ENCODE peak calls at places on chromosomes 2 and 18, in seven cellular contexts. T, D, Z, M, A, G and I are unnamed samples.

GRCh38 chr2:240149943-240150784 is 9.7 kb upstream of the OTOS start:
- DNase-seq in T (no peak), D (peak), Z (no peak), M (peak), A (no peak), G (no peak), I (no peak)

GRCh38 chr2:44954902-44955592 is 13.5 kb downstream of the SIX3 start:
- DNase-seq in T (no peak), D (no peak), Z (no peak), M (no peak), A (no peak), G (no peak), I (no peak)

GRCh38 chr2:233853353-233853752 is 982 bp downstream of the HJURP start:
- DNase-seq in T (no peak), D (no peak), Z (no peak), M (peak), A (no peak), G (no peak), I (no peak)

GRCh38 chr2:100139114-100139513 is 3.3 kb downstream of the AFF3 start:
- DNase-seq in T (no peak), D (no peak), Z (no peak), M (no peak), A (no peak), G (no peak), I (no peak)

GRCh38 chr2:168114619-168115018 is 132.8 kb downstream of the STK39 start:
- DNase-seq in T (no peak), D (no peak), Z (peak), M (no peak), A (no peak), G (no peak), I (no peak)

GRCh38 chr2:152694161-152694661 is 23.1 kb downstream of the PRPF40A start:
- DNase-seq in T (no peak), D (peak), Z (no peak), M (peak), A (no peak), G (no peak), I (peak)

GRCh38 chr2:188931361-188931760 is 42.8 kb upstream of the COL3A1 start:
- DNase-seq in T (no peak), D (no peak), Z (no peak), M (no peak), A (no peak), G (no peak), I (no peak)

GRCh38 chr2:215769246-215769645 is 244.1 kb downstream of the MREG start:
- DNase-seq in T (no peak), D (no peak), Z (no peak), M (no peak), A (no peak), G (no peak), I (no peak)

GRCh38 chr2:208040199-208041171 is 15.2 kb upstream of the PLEKHM3 start:
- DNase-seq in T (peak), D (peak), Z (peak), M (peak), A (peak), G (peak), I (peak)

GRCh38 chr2:73986085-73986680 is 1.5 kb downstream of the TET3 start:
- DNase-seq in T (no peak), D (no peak), Z (no peak), M (no peak), A (no peak), G (no peak), I (no peak)

GRCh38 chr18:43533371-43533770 is 256.1 kb upstream of the SYT4 start:
- DNase-seq in T (no peak), D (no peak), Z (no peak), M (no peak), A (no peak), G (no peak), I (no peak)

GRCh38 chr2:112621792-112622527 is 23.8 kb upstream of the SLC20A1 start:
- DNase-seq in T (no peak), D (no peak), Z (peak), M (no peak), A (no peak), G (no peak), I (no peak)

GRCh38 chr2:171541202-171541884 is 19.1 kb downstream of the CYBRD1 start:
- DNase-seq in T (no peak), D (no peak), Z (no peak), M (peak), A (no peak), G (no peak), I (no peak)

GRCh38 chr2:132429351-132429750 is 12.7 kb downstream of the GPR39 start:
- DNase-seq in T (no peak), D (no peak), Z (no peak), M (no peak), A (no peak), G (no peak), I (no peak)
- TF ChIP-seq CTCF in T (no peak), D (no peak), Z (no peak), M (no peak), A (no peak), G (no peak), I (no peak)

GRCh38 chr18:44900627-44901026 is 219.9 kb downstream of the SETBP1 start:
- DNase-seq in T (no peak), D (no peak), Z (no peak), M (no peak), A (no peak), G (no peak), I (no peak)

GRCh38 chr18:44899832-44900231 is 219.1 kb downstream of the SETBP1 start:
- DNase-seq in T (no peak), D (no peak), Z (no peak), M (no peak), A (no peak), G (no peak), I (no peak)

GRCh38 chr18:44898536-44898935 is 217.8 kb downstream of the SETBP1 start:
- DNase-seq in T (no peak), D (no peak), Z (no peak), M (no peak), A (no peak), G (no peak), I (no peak)

GRCh38 chr18:44903327-44903726 is 222.6 kb downstream of the SETBP1 start:
- DNase-seq in T (no peak), D (no peak), Z (no peak), M (no peak), A (no peak), G (no peak), I (no peak)

DNA sequence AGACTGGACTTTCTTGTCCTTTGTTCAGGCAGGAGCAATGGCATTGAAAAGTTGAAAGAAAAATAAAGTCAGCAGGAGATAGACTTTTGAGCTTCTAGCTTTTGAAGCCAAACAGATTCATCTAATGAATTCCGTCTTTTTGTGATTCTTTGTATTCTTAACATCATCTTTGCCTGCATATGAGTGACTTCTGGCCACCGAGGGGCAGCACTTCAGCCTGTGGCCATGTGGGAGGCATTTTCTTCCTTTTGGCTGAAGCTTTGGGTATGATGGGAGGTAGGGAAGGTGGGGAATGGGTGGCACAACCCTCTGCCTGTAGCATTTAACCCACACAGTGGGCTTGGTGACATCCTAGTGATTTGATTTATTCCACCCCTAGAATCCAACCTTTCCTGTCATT is 220.6 kb downstream of the SETBP1 start:
- DNase-seq in T (no peak), D (no peak), Z (no peak), M (no peak), A (no peak), G (no peak), I (no peak)
- TF ChIP-seq CTCF in T (no peak), D (no peak), Z (peak), M (no peak), A (no peak), G (peak), I (no peak)

GRCh38 chr18:75896865-75897264 is 469.4 kb upstream of the SMIM21 start:
- DNase-seq in T (no peak), D (no peak), Z (no peak), M (peak), A (no peak), G (no peak), I (no peak)
- TF ChIP-seq CTCF in T (no peak), D (no peak), Z (no peak), M (peak), A (no peak), G (no peak), I (no peak)

GRCh38 chr2:57550912-57551311 is 495.7 kb upstream of the VRK2 start:
- DNase-seq in T (no peak), D (no peak), Z (no peak), M (no peak), A (no peak), G (no peak), I (no peak)

GRCh38 chr2:57552885-57553284 is 493.7 kb upstream of the VRK2 start:
- DNase-seq in T (no peak), D (no peak), Z (no peak), M (no peak), A (no peak), G (no peak), I (no peak)

GRCh38 chr2:57546478-57546877 is 500.1 kb upstream of the VRK2 start:
- DNase-seq in T (no peak), D (no peak), Z (no peak), M (no peak), A (no peak), G (no peak), I (no peak)

GRCh38 chr2:57544626-57545025 is 502.0 kb upstream of the VRK2 start:
- DNase-seq in T (no peak), D (no peak), Z (no peak), M (no peak), A (no peak), G (no peak), I (no peak)

GRCh38 chr2:57549642-57550102 is 496.9 kb upstream of the VRK2 start:
- DNase-seq in T (no peak), D (no peak), Z (no peak), M (peak), A (no peak), G (no peak), I (no peak)
- TF ChIP-seq CTCF in T (no peak), D (no peak), Z (peak), M (peak), A (no peak), G (no peak), I (no peak)

GRCh38 chr2:54760310-54760709 is 36.8 kb downstream of the EML6 start:
- DNase-seq in T (no peak), D (no peak), Z (no peak), M (no peak), A (no peak), G (no peak), I (no peak)

GRCh38 chr2:54752439-54752838 is 29.0 kb downstream of the EML6 start:
- DNase-seq in T (no peak), D (no peak), Z (no peak), M (no peak), A (no peak), G (no peak), I (no peak)

GRCh38 chr2:54750040-54750439 is 26.6 kb downstream of the EML6 start:
- DNase-seq in T (no peak), D (no peak), Z (no peak), M (no peak), A (no peak), G (no peak), I (no peak)

GRCh38 chr2:54757496-54757895 is 34.0 kb downstream of the EML6 start:
- DNase-seq in T (no peak), D (peak), Z (no peak), M (no peak), A (no peak), G (no peak), I (no peak)

DNA sequence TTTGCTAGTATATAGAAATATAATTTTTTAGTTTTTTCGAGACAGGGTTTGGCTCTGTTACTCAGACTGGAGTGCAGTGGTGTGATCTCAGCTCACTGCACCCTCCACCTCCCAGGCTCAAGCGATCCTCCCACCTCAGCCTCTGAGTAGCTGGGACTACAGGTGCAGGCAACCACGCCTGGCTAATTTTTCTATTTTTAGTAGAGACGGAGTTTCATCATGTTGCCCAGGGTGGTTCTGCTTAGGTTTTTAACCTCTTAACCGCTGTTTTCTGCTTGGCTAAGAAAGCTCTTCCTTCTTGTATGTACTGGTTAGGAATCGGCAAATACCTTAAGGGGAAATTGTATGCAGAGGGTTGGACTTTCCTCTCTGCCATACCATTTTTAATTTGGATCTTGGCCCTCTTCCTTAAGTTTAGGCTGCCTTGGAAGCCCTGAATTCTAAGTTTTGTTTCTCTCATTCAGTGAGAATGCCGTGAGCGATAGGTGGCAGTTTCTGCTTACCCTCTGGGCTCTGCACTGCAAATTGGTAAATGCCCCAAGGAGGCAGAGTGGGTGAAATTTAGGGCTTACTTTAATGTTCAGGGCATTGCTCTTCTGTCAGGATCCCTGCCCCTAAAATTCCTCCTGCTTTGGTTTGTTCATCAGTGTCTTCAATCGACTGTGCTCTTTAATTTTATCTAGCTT is 32.3 kb downstream of the EML6 start:
- DNase-seq in T (no peak), D (no peak), Z (no peak), M (no peak), A (no peak), G (no peak), I (no peak)
- TF ChIP-seq CTCF in T (peak), D (no peak), Z (no peak), M (no peak), A (no peak), G (no peak), I (no peak)

DNA sequence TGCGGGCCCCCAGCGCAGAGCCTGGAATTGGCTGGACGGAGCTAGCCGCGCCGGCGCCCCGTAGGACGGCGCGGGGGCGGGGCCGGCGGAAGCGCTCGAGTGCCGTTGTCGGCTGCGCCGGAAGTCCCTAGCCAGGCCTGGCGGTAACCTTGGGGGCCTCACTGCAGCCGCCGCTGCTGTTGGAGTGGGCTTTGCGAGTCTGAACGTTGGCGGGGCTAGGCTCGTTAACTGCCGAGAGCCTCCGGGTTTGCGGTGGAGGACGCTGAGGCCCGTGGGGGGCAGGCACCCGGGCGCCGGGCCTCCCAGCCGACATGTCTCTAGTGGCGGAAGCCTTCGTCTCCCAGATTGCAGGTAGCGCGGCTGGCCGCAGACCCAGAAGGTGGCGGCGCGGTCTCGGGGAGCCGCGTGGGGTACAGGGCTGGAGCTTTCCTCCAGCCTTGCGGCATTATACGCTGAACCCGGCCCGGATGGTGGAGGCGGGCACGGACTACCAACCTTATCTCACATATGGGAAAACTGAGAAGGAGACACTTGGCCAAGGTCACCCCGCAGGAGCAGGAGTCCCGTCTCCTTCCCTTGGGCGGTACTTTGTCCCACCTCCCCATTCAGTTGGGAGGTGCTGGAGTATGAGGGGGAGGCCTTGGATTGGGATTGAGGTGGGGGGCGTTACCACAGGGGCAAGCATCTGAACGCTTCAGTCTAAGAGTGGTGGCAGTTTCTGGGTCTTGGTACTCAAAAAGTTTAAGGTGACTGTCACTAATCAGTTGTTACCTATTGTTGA is at the start of gene MTX2:
- DNase-seq in T (no peak), D (peak), Z (peak), M (peak), A (peak), G (no peak), I (peak)
- TF ChIP-seq CTCF in T (no peak), D (no peak), Z (no peak), M (no peak), A (no peak), G (peak), I (no peak)